ENCODE peak calls at places on chromosomes 1 and 21, in eight cellular contexts. S is HCT116; G is CD8-positive, alpha-beta memory T cell; U is suprapubic skin; W is kidney; B is NT2/D1; P is fibroblast of lung; R is MM.1S. Q is an unnamed sample. For H3K4me1, the result is how much of the 10 kb centered on the place peaks cover.

GRCh38 chr1:19840228-19840627 is 25.1 kb upstream of the RNF186 start:
- DNase-seq in S (no peak), G (no peak), U (no peak), W (no peak), B (no peak), P (no peak), R (no peak), Q (no peak)

GRCh38 chr1:207848234-207848633 is 62.7 kb downstream of the CD34 start:
- DNase-seq in S (no peak), G (no peak), U (no peak), W (no peak), B (no peak), P (peak), R (no peak), Q (peak)

GRCh38 chr1:192767798-192768197 is 41.0 kb upstream of the RGS2 start:
- DNase-seq in S (no peak), G (no peak), U (no peak), W (no peak), B (no peak), P (no peak), R (no peak), Q (no peak)

GRCh38 chr1:158025576-158026230 is 32.3 kb downstream of the KIRREL1 start:
- DNase-seq in S (no peak), G (no peak), U (no peak), W (no peak), B (no peak), P (no peak), R (no peak), Q (no peak)

GRCh38 chr1:245650441-245650840 is 495.7 kb downstream of the KIF26B start:
- DNase-seq in S (no peak), G (no peak), U (no peak), W (no peak), B (no peak), P (no peak), R (no peak), Q (no peak)

GRCh38 chr1:85582687-85583354 is 2.3 kb downstream of the CCN1 start:
- DNase-seq in S (no peak), G (no peak), U (no peak), W (no peak), B (no peak), P (peak), R (no peak), Q (no peak)

GRCh38 chr1:173478099-173478555 is 992 bp downstream of the PRDX6 start:
- DNase-seq in S (peak), G (no peak), U (peak), W (peak), B (no peak), P (peak), R (peak), Q (peak)

GRCh38 chr1:165843304-165843703 is 15.9 kb downstream of the UCK2 start:
- DNase-seq in S (no peak), G (no peak), U (no peak), W (no peak), B (no peak), P (peak), R (no peak), Q (no peak)

GRCh38 chr1:193115629-193116227 is 6.1 kb upstream of the CDC73 start:
- DNase-seq in S (peak), G (no peak), U (no peak), W (no peak), B (no peak), P (peak), R (no peak), Q (no peak)

GRCh38 chr1:172601046-172601630 is 57.8 kb upstream of the FASLG start:
- DNase-seq in S (no peak), G (no peak), U (no peak), W (no peak), B (no peak), P (no peak), R (no peak), Q (no peak)

GRCh38 chr1:7539772-7540175 is 231.3 kb upstream of the VAMP3 start:
- DNase-seq in S (peak), G (no peak), U (no peak), W (peak), B (peak), P (no peak), R (peak), Q (no peak)

GRCh38 chr1:3107201-3107600 is 38.2 kb downstream of the PRDM16 start:
- DNase-seq in S (no peak), G (no peak), U (no peak), W (no peak), B (no peak), P (no peak), R (no peak), Q (no peak)

GRCh38 chr1:112702067-112702395 is 4.9 kb downstream of the RHOC start:
- DNase-seq in S (no peak), G (no peak), U (peak), W (no peak), B (no peak), P (no peak), R (no peak), Q (no peak)

GRCh38 chr1:112704511-112704907 is 2.4 kb downstream of the RHOC start:
- DNase-seq in S (no peak), G (no peak), U (no peak), W (no peak), B (no peak), P (no peak), R (no peak), Q (no peak)

GRCh38 chr1:112702420-112703261 is 4.3 kb downstream of the RHOC start:
- DNase-seq in S (no peak), G (no peak), U (peak), W (no peak), B (no peak), P (no peak), R (no peak), Q (no peak)

GRCh38 chr1:112704908-112705627 is 1.9 kb downstream of the RHOC start:
- DNase-seq in S (peak), G (peak), U (peak), W (peak), B (peak), P (peak), R (peak), Q (peak)

DNA sequence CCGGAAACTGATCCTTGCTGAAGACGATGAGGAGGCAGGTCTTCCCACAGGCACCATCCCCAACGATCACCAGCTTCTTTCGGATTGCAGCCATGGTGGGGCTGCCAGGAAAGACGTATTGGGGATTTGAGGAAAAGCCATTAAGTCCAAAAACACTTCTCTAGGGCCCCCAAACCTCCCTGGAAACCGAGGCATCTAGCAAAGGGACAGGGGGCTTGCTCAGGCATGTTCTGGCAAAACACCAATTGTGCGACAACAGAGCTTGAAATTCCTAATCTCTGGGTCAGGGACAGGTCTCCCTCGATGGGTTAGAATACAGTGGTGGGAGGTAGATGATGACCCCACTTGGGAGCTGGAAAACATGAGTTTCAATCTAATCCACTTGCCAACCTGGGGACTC is 3.2 kb downstream of the RHOC start:
- DNase-seq in S (no peak), G (no peak), U (no peak), W (peak), B (no peak), P (no peak), R (no peak), Q (no peak)
- H3K4me1 ChIP-seq in S (half or more), G (half or more), U (half or more), W (half or more), B (under half), P (under half), R (under half), Q (half or more)

GRCh38 chr21:44736291-44737004 is 25.1 kb upstream of the TSPEAR start:
- DNase-seq in S (no peak), G (no peak), U (peak), W (no peak), B (no peak), P (no peak), R (no peak), Q (no peak)
- H3K4me1 ChIP-seq in S (under half), G (under half), U (under half), W (under half), B (under half), P (under half), R (under half), Q (under half)

DNA sequence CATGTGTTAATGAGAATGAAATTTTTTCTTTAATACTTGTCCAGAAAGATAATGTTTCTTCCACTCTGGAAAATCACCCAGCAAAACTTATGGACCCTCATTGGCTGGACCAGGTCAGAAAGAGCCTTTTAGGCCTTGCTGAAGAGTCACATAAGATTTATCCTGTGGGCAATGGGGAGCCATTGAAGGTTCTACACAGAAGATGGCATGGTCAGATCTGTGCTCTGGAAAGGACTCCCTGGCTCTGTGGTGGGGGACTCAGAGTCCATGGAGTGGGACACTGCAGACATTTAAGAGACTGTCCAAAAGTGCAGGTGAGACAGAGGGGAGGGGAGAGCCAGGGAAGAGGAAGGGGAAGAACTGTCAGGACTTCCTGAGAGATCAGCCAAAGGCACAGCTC is 66.4 kb downstream of the DHRS3 start:
- DNase-seq in S (no peak), G (no peak), U (no peak), W (no peak), B (no peak), P (no peak), R (no peak), Q (no peak)
- H3K4me1 ChIP-seq in S (under half), G (under half), U (under half), W (under half), B (under half), P (under half), R (under half), Q (half or more)

GRCh38 chr1:15414450-15414823 is 4.7 kb downstream of the EFHD2 start:
- DNase-seq in S (no peak), G (no peak), U (no peak), W (no peak), B (no peak), P (no peak), R (no peak), Q (no peak)
- H3K4me1 ChIP-seq in S (under half), G (half or more), U (half or more), W (under half), B (under half), P (under half), R (under half), Q (half or more)

DNA sequence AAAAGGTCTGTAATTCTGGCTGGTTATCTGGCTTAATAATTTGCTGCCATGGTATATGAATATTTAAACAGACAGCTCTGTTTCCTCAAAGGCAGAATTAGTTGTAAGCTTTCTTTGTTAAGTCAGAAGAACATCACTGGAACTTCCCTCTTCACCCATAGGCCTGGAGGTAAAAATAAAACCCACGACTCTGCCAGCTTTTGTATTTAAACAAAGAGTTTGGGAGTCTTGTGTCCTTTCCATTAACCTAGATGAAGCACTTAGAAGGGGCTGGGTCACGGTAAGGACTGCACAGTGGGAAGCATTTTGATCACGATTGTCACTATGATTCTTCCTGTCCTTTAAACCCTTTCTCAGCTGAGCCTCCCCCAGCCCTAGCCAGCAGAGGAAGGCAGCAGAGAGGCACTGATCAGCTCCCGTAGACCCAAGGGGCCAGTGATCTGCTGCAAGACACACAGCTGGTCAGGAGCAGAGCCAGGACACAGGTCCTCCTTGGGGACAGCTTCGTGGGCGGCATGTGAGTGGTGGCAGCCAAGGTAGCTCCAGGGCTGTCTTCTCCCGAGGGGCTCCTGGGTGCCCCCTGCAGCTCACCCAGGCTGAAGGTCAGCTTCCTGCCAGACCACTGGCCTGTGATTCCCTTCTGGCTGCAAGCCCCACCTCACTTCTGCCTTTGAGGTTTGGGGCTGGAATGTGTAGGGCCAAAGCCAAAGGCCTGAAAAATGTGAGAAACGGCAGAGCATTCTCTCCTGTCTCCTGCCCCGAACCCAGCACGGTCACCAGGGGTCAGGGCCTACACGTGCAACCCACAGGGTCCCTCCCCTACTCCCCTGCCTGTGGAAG is 4.0 kb upstream of the LAPTM5 start:
- DNase-seq in S (no peak), G (no peak), U (no peak), W (peak), B (no peak), P (no peak), R (no peak), Q (no peak)
- H3K4me1 ChIP-seq in S (under half), G (half or more), U (under half), W (under half), B (half or more), P (under half), R (half or more), Q (under half)

DNA sequence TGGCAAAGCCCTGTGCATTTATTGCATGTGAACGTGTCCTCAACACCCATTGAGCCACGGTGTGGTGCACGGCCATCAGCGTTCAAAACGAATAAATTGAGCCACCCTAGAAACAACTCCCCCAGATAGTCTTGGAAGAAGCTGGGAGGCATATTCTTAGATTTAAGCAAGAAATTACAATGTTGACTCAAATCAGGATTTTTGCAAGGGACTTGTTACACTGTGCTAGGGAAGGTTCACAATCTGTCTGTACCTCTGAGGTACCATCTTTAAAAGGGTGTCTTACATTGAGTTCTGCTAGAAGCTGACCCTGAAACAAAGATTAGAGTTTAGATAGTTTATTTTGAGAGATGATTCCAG is 16.2 kb downstream of the CD247 start:
- DNase-seq in S (no peak), G (no peak), U (no peak), W (no peak), B (no peak), P (no peak), R (no peak), Q (no peak)
- H3K4me1 ChIP-seq in S (under half), G (half or more), U (under half), W (under half), B (under half), P (under half), R (under half), Q (under half)

Q was measured in left ventricle myocardium inferior.